ENCODE peak calls at places on chromosome 20, in eight cellular contexts. One of them, this sample, is unnamed.

GRCh38 chr20:39067526-39068216 is 105.5 kb downstream of the DHX35 start:
- DNase-seq in C1 segment of cervical spinal cord: no peak
- DNase-seq in neural crest cell: no peak
- DNase-seq in stimulated activated CD8-positive, alpha-beta memory T cell treated with anti-CD3 and anti-CD28 coated beads, Interleukin-2, amount 100 ng/mL, for 1 hour: no peak
- DNase-seq in GM12865: no peak
- DNase-seq in effector CD4-positive, alpha-beta T cell: no peak
- DNase-seq in lung microvascular endothelial cell: no peak
- DNase-seq in fibroblast of lung: peak
- DNase-seq in this sample: no peak

GRCh38 chr20:3658019-3658707 is 5.0 kb downstream of the GFRA4 start:
- DNase-seq in lung microvascular endothelial cell: no peak
- DNase-seq in GM12865: no peak
- DNase-seq in stimulated activated CD8-positive, alpha-beta memory T cell treated with anti-CD3 and anti-CD28 coated beads, Interleukin-2, amount 100 ng/mL, for 1 hour: no peak
- DNase-seq in effector CD4-positive, alpha-beta T cell: no peak
- DNase-seq in neural crest cell: no peak
- DNase-seq in C1 segment of cervical spinal cord: no peak
- DNase-seq in fibroblast of lung: no peak
- DNase-seq in this sample: no peak

GRCh38 chr20:24241466-24241865 is 228.0 kb upstream of the SYNDIG1 start:
- DNase-seq in effector CD4-positive, alpha-beta T cell: no peak
- DNase-seq in fibroblast of lung: no peak
- DNase-seq in lung microvascular endothelial cell: no peak
- DNase-seq in C1 segment of cervical spinal cord: no peak
- DNase-seq in GM12865: no peak
- DNase-seq in neural crest cell: no peak
- DNase-seq in stimulated activated CD8-positive, alpha-beta memory T cell treated with anti-CD3 and anti-CD28 coated beads, Interleukin-2, amount 100 ng/mL, for 1 hour: no peak
- DNase-seq in this sample: no peak

GRCh38 chr20:46296526-46297250 is 11.6 kb downstream of the CDH22 start:
- DNase-seq in neural crest cell: no peak
- DNase-seq in stimulated activated CD8-positive, alpha-beta memory T cell treated with anti-CD3 and anti-CD28 coated beads, Interleukin-2, amount 100 ng/mL, for 1 hour: no peak
- DNase-seq in C1 segment of cervical spinal cord: peak
- DNase-seq in GM12865: no peak
- DNase-seq in lung microvascular endothelial cell: no peak
- DNase-seq in fibroblast of lung: no peak
- DNase-seq in effector CD4-positive, alpha-beta T cell: no peak
- DNase-seq in this sample: no peak

GRCh38 chr20:20073851-20074252 is 21.5 kb downstream of the CFAP61 start:
- DNase-seq in effector CD4-positive, alpha-beta T cell: no peak
- DNase-seq in fibroblast of lung: no peak
- DNase-seq in lung microvascular endothelial cell: no peak
- DNase-seq in C1 segment of cervical spinal cord: peak
- DNase-seq in neural crest cell: no peak
- DNase-seq in GM12865: no peak
- DNase-seq in stimulated activated CD8-positive, alpha-beta memory T cell treated with anti-CD3 and anti-CD28 coated beads, Interleukin-2, amount 100 ng/mL, for 1 hour: no peak
- DNase-seq in this sample: no peak

GRCh38 chr20:33079267-33079666 is at the start of gene BPIFB4:
- DNase-seq in lung microvascular endothelial cell: no peak
- DNase-seq in neural crest cell: no peak
- DNase-seq in C1 segment of cervical spinal cord: no peak
- DNase-seq in fibroblast of lung: peak
- DNase-seq in effector CD4-positive, alpha-beta T cell: no peak
- DNase-seq in stimulated activated CD8-positive, alpha-beta memory T cell treated with anti-CD3 and anti-CD28 coated beads, Interleukin-2, amount 100 ng/mL, for 1 hour: no peak
- DNase-seq in GM12865: no peak
- DNase-seq in this sample: no peak

GRCh38 chr20:25274891-25275812 is 27.3 kb downstream of the PYGB start:
- DNase-seq in neural crest cell: no peak
- DNase-seq in lung microvascular endothelial cell: no peak
- DNase-seq in stimulated activated CD8-positive, alpha-beta memory T cell treated with anti-CD3 and anti-CD28 coated beads, Interleukin-2, amount 100 ng/mL, for 1 hour: no peak
- DNase-seq in effector CD4-positive, alpha-beta T cell: no peak
- DNase-seq in C1 segment of cervical spinal cord: no peak
- DNase-seq in GM12865: no peak
- DNase-seq in fibroblast of lung: no peak
- DNase-seq in this sample: no peak

GRCh38 chr20:2315440-2315778 is 19.6 kb downstream of the TGM3 start:
- DNase-seq in lung microvascular endothelial cell: no peak
- DNase-seq in fibroblast of lung: no peak
- DNase-seq in effector CD4-positive, alpha-beta T cell: no peak
- DNase-seq in stimulated activated CD8-positive, alpha-beta memory T cell treated with anti-CD3 and anti-CD28 coated beads, Interleukin-2, amount 100 ng/mL, for 1 hour: no peak
- DNase-seq in GM12865: no peak
- DNase-seq in neural crest cell: no peak
- DNase-seq in C1 segment of cervical spinal cord: no peak
- DNase-seq in this sample: no peak

GRCh38 chr20:46752639-46753235 is 43.3 kb downstream of the SLC2A10 start:
- DNase-seq in fibroblast of lung: peak
- DNase-seq in GM12865: peak
- DNase-seq in effector CD4-positive, alpha-beta T cell: peak
- DNase-seq in C1 segment of cervical spinal cord: no peak
- DNase-seq in lung microvascular endothelial cell: peak
- DNase-seq in stimulated activated CD8-positive, alpha-beta memory T cell treated with anti-CD3 and anti-CD28 coated beads, Interleukin-2, amount 100 ng/mL, for 1 hour: no peak
- DNase-seq in neural crest cell: peak
- DNase-seq in this sample: peak

GRCh38 chr20:63740070-63740500 is 509 bp downstream of the SLC2A4RG start:
- DNase-seq in C1 segment of cervical spinal cord: no peak
- DNase-seq in fibroblast of lung: peak
- DNase-seq in GM12865: peak
- DNase-seq in effector CD4-positive, alpha-beta T cell: peak
- DNase-seq in neural crest cell: no peak
- DNase-seq in stimulated activated CD8-positive, alpha-beta memory T cell treated with anti-CD3 and anti-CD28 coated beads, Interleukin-2, amount 100 ng/mL, for 1 hour: no peak
- DNase-seq in lung microvascular endothelial cell: peak
- DNase-seq in this sample: peak

GRCh38 chr20:645318-646106 is 7.5 kb downstream of the SRXN1 start:
- DNase-seq in GM12865: peak
- DNase-seq in stimulated activated CD8-positive, alpha-beta memory T cell treated with anti-CD3 and anti-CD28 coated beads, Interleukin-2, amount 100 ng/mL, for 1 hour: peak
- DNase-seq in effector CD4-positive, alpha-beta T cell: peak
- DNase-seq in C1 segment of cervical spinal cord: no peak
- DNase-seq in neural crest cell: peak
- DNase-seq in fibroblast of lung: peak
- DNase-seq in lung microvascular endothelial cell: peak
- DNase-seq in this sample: peak

GRCh38 chr20:44643596-44644383 is 7.7 kb downstream of the ADA start:
- DNase-seq in neural crest cell: no peak
- DNase-seq in GM12865: peak
- DNase-seq in lung microvascular endothelial cell: peak
- DNase-seq in fibroblast of lung: peak
- DNase-seq in C1 segment of cervical spinal cord: no peak
- DNase-seq in effector CD4-positive, alpha-beta T cell: peak
- DNase-seq in stimulated activated CD8-positive, alpha-beta memory T cell treated with anti-CD3 and anti-CD28 coated beads, Interleukin-2, amount 100 ng/mL, for 1 hour: no peak
- DNase-seq in this sample: peak

GRCh38 chr20:16821211-16822089 is 73.3 kb downstream of the OTOR start:
- DNase-seq in fibroblast of lung: peak
- DNase-seq in lung microvascular endothelial cell: peak
- DNase-seq in effector CD4-positive, alpha-beta T cell: no peak
- DNase-seq in GM12865: peak
- DNase-seq in C1 segment of cervical spinal cord: no peak
- DNase-seq in neural crest cell: peak
- DNase-seq in stimulated activated CD8-positive, alpha-beta memory T cell treated with anti-CD3 and anti-CD28 coated beads, Interleukin-2, amount 100 ng/mL, for 1 hour: no peak
- DNase-seq in this sample: peak

GRCh38 chr20:33875055-33875454 is 63.9 kb downstream of the CHMP4B start:
- DNase-seq in GM12865: peak
- DNase-seq in lung microvascular endothelial cell: no peak
- DNase-seq in stimulated activated CD8-positive, alpha-beta memory T cell treated with anti-CD3 and anti-CD28 coated beads, Interleukin-2, amount 100 ng/mL, for 1 hour: no peak
- DNase-seq in neural crest cell: no peak
- DNase-seq in fibroblast of lung: no peak
- DNase-seq in C1 segment of cervical spinal cord: no peak
- DNase-seq in effector CD4-positive, alpha-beta T cell: no peak
- DNase-seq in this sample: no peak

GRCh38 chr20:17712708-17713107 is 12.9 kb downstream of the BANF2 start:
- DNase-seq in stimulated activated CD8-positive, alpha-beta memory T cell treated with anti-CD3 and anti-CD28 coated beads, Interleukin-2, amount 100 ng/mL, for 1 hour: no peak
- DNase-seq in fibroblast of lung: peak
- DNase-seq in effector CD4-positive, alpha-beta T cell: no peak
- DNase-seq in C1 segment of cervical spinal cord: no peak
- DNase-seq in lung microvascular endothelial cell: no peak
- DNase-seq in GM12865: no peak
- DNase-seq in neural crest cell: no peak
- DNase-seq in this sample: no peak

GRCh38 chr20:31494131-31494530 is 19.0 kb downstream of the REM1 start:
- DNase-seq in GM12865: no peak
- DNase-seq in lung microvascular endothelial cell: peak
- DNase-seq in fibroblast of lung: peak
- DNase-seq in C1 segment of cervical spinal cord: no peak
- DNase-seq in neural crest cell: peak
- DNase-seq in stimulated activated CD8-positive, alpha-beta memory T cell treated with anti-CD3 and anti-CD28 coated beads, Interleukin-2, amount 100 ng/mL, for 1 hour: no peak
- DNase-seq in effector CD4-positive, alpha-beta T cell: no peak
- DNase-seq in this sample: no peak

GRCh38 chr20:58981564-58982364 is 708 bp downstream of the NELFCD start:
- DNase-seq in C1 segment of cervical spinal cord: no peak
- DNase-seq in stimulated activated CD8-positive, alpha-beta memory T cell treated with anti-CD3 and anti-CD28 coated beads, Interleukin-2, amount 100 ng/mL, for 1 hour: no peak
- DNase-seq in GM12865: peak
- DNase-seq in lung microvascular endothelial cell: peak
- DNase-seq in neural crest cell: no peak
- DNase-seq in effector CD4-positive, alpha-beta T cell: no peak
- DNase-seq in fibroblast of lung: peak
- DNase-seq in this sample: no peak

GRCh38 chr20:7496394-7497111 is 443.7 kb downstream of the HAO1 start:
- DNase-seq in GM12865: no peak
- DNase-seq in fibroblast of lung: no peak
- DNase-seq in C1 segment of cervical spinal cord: no peak
- DNase-seq in neural crest cell: no peak
- DNase-seq in stimulated activated CD8-positive, alpha-beta memory T cell treated with anti-CD3 and anti-CD28 coated beads, Interleukin-2, amount 100 ng/mL, for 1 hour: no peak
- DNase-seq in effector CD4-positive, alpha-beta T cell: no peak
- DNase-seq in lung microvascular endothelial cell: peak
- DNase-seq in this sample: peak

GRCh38 chr20:51480507-51481270 is 61.8 kb downstream of the NFATC2 start:
- DNase-seq in neural crest cell: no peak
- DNase-seq in fibroblast of lung: no peak
- DNase-seq in GM12865: peak
- DNase-seq in effector CD4-positive, alpha-beta T cell: peak
- DNase-seq in stimulated activated CD8-positive, alpha-beta memory T cell treated with anti-CD3 and anti-CD28 coated beads, Interleukin-2, amount 100 ng/mL, for 1 hour: no peak
- DNase-seq in C1 segment of cervical spinal cord: no peak
- DNase-seq in lung microvascular endothelial cell: no peak
- DNase-seq in this sample: no peak

GRCh38 chr20:34111057-34111711 is 859 bp downstream of the EIF2S2 start:
- DNase-seq in stimulated activated CD8-positive, alpha-beta memory T cell treated with anti-CD3 and anti-CD28 coated beads, Interleukin-2, amount 100 ng/mL, for 1 hour: no peak
- DNase-seq in C1 segment of cervical spinal cord: no peak
- DNase-seq in GM12865: no peak
- DNase-seq in lung microvascular endothelial cell: peak
- DNase-seq in fibroblast of lung: peak
- DNase-seq in neural crest cell: no peak
- DNase-seq in effector CD4-positive, alpha-beta T cell: no peak
- DNase-seq in this sample: peak

GRCh38 chr20:47031821-47032220 is 137.2 kb downstream of the EYA2 start:
- DNase-seq in effector CD4-positive, alpha-beta T cell: no peak
- DNase-seq in C1 segment of cervical spinal cord: no peak
- DNase-seq in GM12865: no peak
- DNase-seq in stimulated activated CD8-positive, alpha-beta memory T cell treated with anti-CD3 and anti-CD28 coated beads, Interleukin-2, amount 100 ng/mL, for 1 hour: no peak
- DNase-seq in neural crest cell: no peak
- DNase-seq in lung microvascular endothelial cell: no peak
- DNase-seq in fibroblast of lung: no peak
- DNase-seq in this sample: no peak